ENCODE peak calls at places on chromosome 7, in five cellular contexts. K is trophoblast cell, M is mesenchymal stem cell, U is H9, R is H1. L is an unnamed sample.

GRCh38 chr7:104010052-104010909 is 20.8 kb upstream of the RELN start:
- DNase-seq in K (no peak), U (no peak), M (no peak), R (no peak), L (no peak)

GRCh38 chr7:101688183-101688831 is 59.2 kb upstream of the MYL10 start:
- DNase-seq in M (peak; percentile 76), R (no peak), K (peak; percentile 81), U (peak; percentile 85), L (peak; percentile 79)

GRCh38 chr7:47484457-47484856 is 97.5 kb downstream of the TNS3 start:
- DNase-seq in K (no peak), M (no peak), R (no peak), U (no peak), L (no peak)

GRCh38 chr7:38185938-38186337 is 7.9 kb downstream of the STARD3NL start:
- DNase-seq in U (no peak), R (no peak), K (no peak), M (no peak), L (no peak)

GRCh38 chr7:26385240-26385639 is 93.6 kb downstream of the SNX10 start:
- DNase-seq in U (no peak), K (no peak), R (no peak), M (no peak), L (no peak)

GRCh38 chr7:94423865-94424264 is 29.2 kb downstream of the COL1A2 start:
- DNase-seq in R (no peak), K (peak; percentile 63), M (peak; percentile 65), U (no peak), L (no peak)

GRCh38 chr7:128810473-128810872 is 18.7 kb downstream of the CCDC136 start:
- DNase-seq in M (no peak), K (no peak), U (no peak), R (no peak), L (no peak)

GRCh38 chr7:98785929-98786571 is 83.8 kb downstream of the TMEM130 start:
- DNase-seq in K (no peak), M (no peak), R (no peak), U (no peak), L (no peak)

GRCh38 chr7:141076377-141076776 is 2.5 kb downstream of the TMEM178B start:
- DNase-seq in U (no peak), K (no peak), R (no peak), M (no peak), L (peak; percentile 49)

GRCh38 chr7:91251877-91252276 is 12.4 kb upstream of the FZD1 start:
- DNase-seq in U (no peak), M (no peak), R (no peak), K (no peak), L (no peak)

GRCh38 chr7:157267956-157268355 is 68.8 kb upstream of the DNAJB6 start:
- DNase-seq in U (no peak), M (no peak), R (no peak), K (no peak), L (no peak)

GRCh38 chr7:150567846-150568245 is 656 bp downstream of the GIMAP4 start:
- DNase-seq in M (no peak), K (no peak), U (no peak), R (no peak), L (no peak)

GRCh38 chr7:130998993-130999602 is 265.1 kb upstream of the KLF14 start:
- DNase-seq in R (no peak), K (no peak), U (no peak), M (peak; percentile 43), L (no peak)

GRCh38 chr7:153910604-153911003 is 141.6 kb upstream of the DPP6 start:
- DNase-seq in R (no peak), K (no peak), U (no peak), M (no peak), L (no peak)

GRCh38 chr7:133633055-133633454 is 380.2 kb downstream of the EXOC4 start:
- DNase-seq in M (peak; percentile 73), U (no peak), K (peak; percentile 64), R (no peak), L (no peak)

GRCh38 chr7:106110885-106111670 is 1.0 kb downstream of the SYPL1 start:
- DNase-seq in U (no peak), K (no peak), M (peak; percentile 69), R (no peak), L (no peak)

GRCh38 chr7:72042855-72043254 is 369.3 kb downstream of the CALN1 start:
- DNase-seq in R (no peak), K (no peak), M (no peak), U (no peak), L (no peak)

GRCh38 chr7:137656850-137657232 is 189.9 kb downstream of the DGKI start:
- DNase-seq in U (no peak), M (no peak), K (no peak), R (no peak), L (no peak)

GRCh38 chr7:70704921-70705346 is 427.0 kb upstream of the GALNT17 start:
- DNase-seq in R (no peak), K (no peak), U (no peak), M (no peak), L (no peak)

GRCh38 chr7:30468041-30468440 is 10.5 kb downstream of the NOD1 start:
- DNase-seq in U (no peak), K (no peak), M (no peak), R (no peak), L (no peak)

GRCh38 chr7:91039033-91039432 is 225.2 kb upstream of the FZD1 start:
- DNase-seq in R (no peak), K (no peak), M (no peak), U (no peak), L (no peak)

GRCh38 chr7:136102881-136103280 is 125.7 kb upstream of the MTPN start:
- DNase-seq in K (no peak), M (no peak), R (no peak), U (no peak), L (no peak)

GRCh38 chr7:136105191-136105590 is 128.0 kb upstream of the MTPN start:
- DNase-seq in M (no peak), U (no peak), K (no peak), R (no peak), L (no peak)

GRCh38 chr7:136104269-136104603 is 127.1 kb upstream of the MTPN start:
- DNase-seq in K (no peak), R (no peak), U (no peak), M (no peak), L (no peak)

GRCh38 chr7:136103545-136104268 is 126.5 kb upstream of the MTPN start:
- DNase-seq in K (no peak), U (no peak), M (no peak), R (no peak), L (no peak)
- H4K8ac ChIP-seq in K (no peak overlapping the region), U (no peak overlapping the region), M (no peak overlapping the region), R (no peak overlapping the region), L (no peak overlapping the region)

GRCh38 chr7:122949186-122949585 is 46.3 kb downstream of the TAS2R16 start:
- DNase-seq in U (no peak), M (no peak), R (no peak), K (no peak), L (no peak)

GRCh38 chr7:122942059-122942458 is 53.4 kb downstream of the TAS2R16 start:
- DNase-seq in R (no peak), M (no peak), U (no peak), K (no peak), L (no peak)

GRCh38 chr7:122942765-122943164 is 52.7 kb downstream of the TAS2R16 start:
- DNase-seq in K (no peak), U (no peak), M (no peak), R (no peak), L (no peak)

GRCh38 chr7:122944682-122945303 is 50.7 kb downstream of the TAS2R16 start:
- DNase-seq in K (no peak), M (no peak), R (no peak), U (no peak), L (no peak)
- H2BK12ac ChIP-seq in K (no peak overlapping the region), M (no peak overlapping the region), R (no peak overlapping the region), U (no peak overlapping the region), L (no peak overlapping the region)

DNA sequence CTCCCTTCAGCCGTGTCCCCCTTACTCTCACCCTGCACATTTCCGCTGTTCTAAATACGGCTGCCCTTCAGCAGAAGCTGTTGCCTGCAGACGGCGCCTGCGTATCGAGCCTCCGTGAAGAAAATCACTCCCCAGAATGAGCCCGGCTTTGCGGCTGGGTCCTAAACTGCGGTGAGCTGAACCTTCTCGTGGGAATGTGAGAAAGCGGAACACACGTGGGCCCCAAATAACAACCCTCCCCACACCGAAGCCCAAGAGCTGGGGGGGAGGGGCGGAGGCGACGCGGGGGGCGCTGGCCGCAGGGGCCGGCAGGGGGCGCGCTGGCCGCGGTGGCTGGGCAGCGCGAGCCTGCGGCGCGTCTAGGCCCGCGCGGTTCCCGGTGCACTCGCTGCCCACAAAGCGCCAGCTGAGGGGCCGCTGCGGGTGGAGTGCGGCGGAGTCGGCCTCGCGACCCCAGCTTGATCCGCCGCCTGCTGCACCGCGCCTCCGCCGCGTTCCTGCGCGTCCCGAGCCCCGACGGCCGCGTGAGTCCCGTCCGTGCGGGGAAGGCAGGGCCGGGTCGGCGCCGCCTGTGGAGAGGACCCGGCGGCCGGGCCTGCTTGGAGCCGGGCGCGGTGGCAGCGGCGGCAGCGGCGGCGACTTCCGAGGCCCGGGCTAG is at the start of gene ZNF398:
- DNase-seq in K (peak; percentile 83), U (peak; percentile 74), M (peak; percentile 76), R (no peak), L (peak; percentile 80)
- H4K8ac ChIP-seq in K (peak within 1 kb of the TSS; percentile 98), U (no peak within 1 kb of the TSS), M (peak within 1 kb of the TSS; percentile 98), R (peak within 1 kb of the TSS; percentile 92), L (peak within 1 kb of the TSS; percentile 96)

GRCh38 chr7:199465-200249 is 7.3 kb downstream of the FAM20C start:
- DNase-seq in K (no peak), M (no peak), U (no peak), R (no peak), L (no peak)
- H2BK12ac ChIP-seq in K (no peak overlapping the region), M (no peak overlapping the region), U (no peak overlapping the region), R (no peak overlapping the region), L (no peak overlapping the region)

DNA sequence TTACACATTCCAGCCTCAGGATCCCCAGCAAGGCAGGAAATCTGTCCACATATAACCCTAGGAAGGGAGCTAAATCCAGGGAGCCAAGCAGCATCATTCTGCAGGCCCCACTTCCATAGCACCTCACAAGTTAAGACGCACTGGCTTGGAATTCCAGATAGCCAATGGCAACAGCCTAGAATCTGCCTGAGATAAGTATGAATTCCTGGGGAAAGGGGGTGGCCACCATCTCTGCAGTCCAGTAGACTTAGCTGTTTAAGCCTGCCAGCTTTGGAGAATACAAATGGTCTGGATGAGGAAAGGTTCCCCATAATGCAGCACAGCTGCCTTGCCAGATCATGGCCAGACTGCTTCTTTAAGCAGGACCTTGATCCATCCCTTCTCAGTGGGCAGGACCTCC is 179.4 kb upstream of the PRSS1 start:
- DNase-seq in K (no peak), R (no peak), U (no peak), M (no peak), L (no peak)
- H4K8ac ChIP-seq in K (no peak overlapping the region), R (no peak overlapping the region), U (no peak overlapping the region), M (peak overlapping the region; percentile 19), L (no peak overlapping the region)

GRCh38 chr7:132240262-132240661 is 336.0 kb downstream of the PLXNA4 start:
- DNase-seq in R (no peak), K (no peak), U (no peak), M (no peak), L (no peak)
- H2BK12ac ChIP-seq in R (no peak overlapping the region), K (no peak overlapping the region), U (no peak overlapping the region), M (no peak overlapping the region), L (no peak overlapping the region)